ENCODE peak calls at places on chromosomes 4 and X, in seven cellular contexts. Q, J, Y, M, F, S and K are unnamed samples.
A peak's percentile ranks its signal among the peaks of the same experiment; 100 is the strongest.

GRCh38 chr4:188976644-188977115 is 837.4 kb downstream of the TRIML1 start:
- DNase-seq in S (peak; percentile 20), F (no peak), M (peak; percentile 19), Y (no peak), Q (peak; percentile 62), J (peak; percentile 68), K (no peak)

GRCh38 chr4:97998203-97998602 is 145.1 kb downstream of the STPG2 start:
- DNase-seq in J (no peak), Q (no peak), Y (no peak), F (no peak), S (no peak), M (no peak), K (no peak)

GRCh38 chrX:131816551-131817136 is 206.5 kb upstream of the STK26 start:
- DNase-seq in F (peak; percentile 78), S (peak; percentile 78), J (no peak), M (no peak), Q (no peak), Y (no peak), K (no peak)

GRCh38 chrX:115189646-115190635 is 731 bp downstream of the RBMXL3 start:
- DNase-seq in M (no peak), S (no peak), J (no peak), F (no peak), Y (no peak), Q (no peak), K (no peak)

GRCh38 chr4:141306331-141306730 is 85.6 kb downstream of the ZNF330 start:
- DNase-seq in M (no peak), J (no peak), S (no peak), F (no peak), Y (no peak), Q (no peak), K (no peak)

GRCh38 chr4:173174184-173175156 is 5.9 kb downstream of the GALNT7 start:
- DNase-seq in Q (no peak), J (no peak), M (no peak), S (no peak), Y (peak; percentile 63), F (no peak), K (no peak)

GRCh38 chr4:124717101-124717500 is 4.6 kb upstream of the ANKRD50 start:
- DNase-seq in J (no peak), M (no peak), Y (no peak), F (no peak), S (no peak), Q (no peak), K (no peak)

GRCh38 chr4:122759639-122760310 is 27.3 kb downstream of the BBS12 start:
- DNase-seq in F (no peak), S (no peak), Q (no peak), J (no peak), Y (no peak), M (peak; percentile 10), K (no peak)

GRCh38 chr4:48388504-48389154 is 47.3 kb downstream of the SLAIN2 start:
- DNase-seq in M (no peak), J (no peak), S (peak; percentile 35), Q (no peak), F (no peak), Y (no peak), K (no peak)

GRCh38 chr4:145099653-145100052 is 1.5 kb downstream of the ABCE1 start:
- DNase-seq in F (no peak), Y (no peak), M (no peak), J (no peak), S (no peak), Q (no peak), K (no peak)

GRCh38 chrX:145405012-145405411 is 157.7 kb downstream of the SPANXN1 start:
- DNase-seq in Y (peak; percentile 21), Q (no peak), F (no peak), S (peak; percentile 1), M (peak; percentile 27), J (no peak), K (no peak)